ENCODE peak calls at places on chromosomes 4 and X, in ten cellular contexts. O is activated CD8-positive, alpha-beta memory T cell treated with anti-CD3 and anti-CD28 coated beads for 48 hours; E is germinal center; Q is EL; C is iris pigment epithelial cell; X is T-cell; B is BJ; U is T-helper 2 cell treated with Interferon-gamma antibody and Interleukin-4, amounts not matched to agents 5 μg/mL and 100 μg/mL, for 36 hours; Y is A549; P is RWPE1. D is an unnamed sample.

GRCh38 chr4:117370944-117371665 is 285.7 kb upstream of the TRAM1L1 start:
- DNase-seq in B (no peak), E (no peak), C (no peak), O (no peak), Y (no peak), Q (no peak), U (no peak), X (no peak), P (no peak), D (no peak)

GRCh38 chr4:137994858-137995257 is 247.3 kb downstream of the SLC7A11 start:
- DNase-seq in P (no peak), O (no peak), B (peak; percentile 26), Q (peak; percentile 36), X (no peak), E (no peak), U (no peak), C (peak; percentile 79), Y (no peak), D (no peak)

GRCh38 chr4:56187601-56188177 is 199.6 kb downstream of the AASDH start:
- DNase-seq in U (no peak), X (no peak), C (no peak), E (no peak), Y (no peak), O (no peak), B (no peak), Q (no peak), P (no peak), D (no peak)

GRCh38 chr4:152894673-152895072 is 41.5 kb upstream of the FHDC1 start:
- DNase-seq in C (peak; percentile 68), X (no peak), E (no peak), U (no peak), B (peak; percentile 2), Q (peak; percentile 60), O (no peak), P (peak; percentile 50), Y (no peak), D (no peak)

GRCh38 chr4:154738426-154738825 is 5.4 kb upstream of the LRAT start:
- DNase-seq in B (no peak), U (no peak), Y (no peak), Q (no peak), O (no peak), P (no peak), E (no peak), X (no peak), C (peak; percentile 25), D (no peak)

GRCh38 chr4:183300660-183301059 is 19.4 kb downstream of the CLDN22 start:
- DNase-seq in P (no peak), C (no peak), B (no peak), U (no peak), X (no peak), Y (no peak), O (no peak), Q (no peak), E (no peak), D (no peak)

GRCh38 chrX:19833034-19833677 is 54.2 kb downstream of the SH3KBP1 start:
- DNase-seq in E (no peak), O (no peak), Q (no peak), U (no peak), Y (no peak), C (no peak), B (no peak), X (no peak), P (no peak), D (no peak)

GRCh38 chrX:140860718-140861117 is 141.7 kb upstream of the SPANXB1 start:
- DNase-seq in X (no peak), C (no peak), E (no peak), P (no peak), U (no peak), Y (no peak), Q (no peak), O (no peak), B (no peak), D (no peak)

GRCh38 chr4:128913228-128913627 is 103.7 kb downstream of the JADE1 start:
- DNase-seq in E (no peak), O (no peak), P (no peak), C (no peak), Q (no peak), B (no peak), U (no peak), X (no peak), Y (no peak), D (no peak)

GRCh38 chr4:184534511-184535391 is 60.4 kb upstream of the IRF2 start:
- DNase-seq in C (peak; percentile 85), P (no peak), E (peak; percentile 52), B (peak; percentile 55), X (no peak), U (no peak), Q (peak; percentile 69), O (no peak), Y (no peak), D (no peak)

GRCh38 chr4:44928785-44929184 is 202.4 kb upstream of the GNPDA2 start:
- DNase-seq in U (no peak), C (no peak), X (no peak), O (no peak), Q (no peak), E (no peak), B (no peak), Y (no peak), P (no peak), D (no peak)

D was measured in amygdala.